ENCODE peak calls at places on chromosomes 3 and 15, in six cellular contexts. G is progenitor cell of endocrine pancreas, V is epithelial cell of esophagus, R is EL, O is NCI-H2029, U is GM23338. C is an unnamed sample.

GRCh38 chr3:79139395-79140060 is 628.3 kb downstream of the ROBO1 start:
- DNase-seq in G (no peak), V (no peak), R (peak), O (no peak), U (peak), C (no peak)

GRCh38 chr3:194686414-194686815 is 732 bp downstream of the FAM43A start:
- DNase-seq in G (no peak), V (no peak), R (no peak), O (no peak), U (peak), C (no peak)

GRCh38 chr3:114405202-114405601 is 111.4 kb downstream of the TIGIT start:
- DNase-seq in G (no peak), V (no peak), R (no peak), O (no peak), U (no peak), C (no peak)

GRCh38 chr15:91916051-91916450 is 62.5 kb downstream of the SLCO3A1 start:
- DNase-seq in G (no peak), V (no peak), R (no peak), O (no peak), U (no peak), C (no peak)

GRCh38 chr3:136750209-136750921 is 1.8 kb downstream of the STAG1 start:
- DNase-seq in G (no peak), V (no peak), R (peak), O (no peak), U (no peak), C (no peak)

GRCh38 chr15:98160236-98160635 is 199.7 kb downstream of the ARRDC4 start:
- DNase-seq in G (no peak), V (no peak), R (no peak), O (no peak), U (no peak), C (no peak)

GRCh38 chr15:89406756-89407650 is 72.4 kb upstream of the POLG start:
- DNase-seq in G (no peak), V (peak), R (peak), O (no peak), U (peak), C (no peak)

GRCh38 chr3:16884748-16885587 is at the start of gene PLCL2:
- DNase-seq in G (peak), V (peak), R (peak), O (peak), U (peak), C (peak)

GRCh38 chr15:36109943-36110658 is 469.3 kb upstream of the CDIN1 start:
- DNase-seq in G (no peak), V (peak), R (peak), O (no peak), U (no peak), C (peak)

GRCh38 chr15:80957976-80958375 is 31.6 kb downstream of the MESD start:
- DNase-seq in G (no peak), V (peak), R (no peak), O (no peak), U (no peak), C (no peak)

GRCh38 chr3:192188218-192188835 is 539.0 kb downstream of the FGF12 start:
- DNase-seq in G (peak), V (peak), R (peak), O (peak), U (peak), C (no peak)

GRCh38 chr15:60043744-60044435 is 39.8 kb downstream of the FOXB1 start:
- DNase-seq in G (no peak), V (no peak), R (no peak), O (no peak), U (no peak), C (no peak)

GRCh38 chr3:187062526-187063177 is 76.6 kb downstream of the RPL39L start:
- DNase-seq in G (no peak), V (peak), R (peak), O (no peak), U (no peak), C (no peak)

GRCh38 chr3:97821413-97821809 is 400 bp upstream of the CRYBG3 start:
- DNase-seq in G (peak), V (no peak), R (no peak), O (no peak), U (peak), C (peak)

GRCh38 chr3:63654931-63655330 is 2.5 kb downstream of the SNTN start:
- DNase-seq in G (no peak), V (no peak), R (peak), O (no peak), U (no peak), C (no peak)

GRCh38 chr15:79430901-79431635 is 1.1 kb upstream of the MINAR1 start:
- DNase-seq in G (no peak), V (no peak), R (no peak), O (no peak), U (peak), C (no peak)

GRCh38 chr15:90981681-90982080 is 12.7 kb downstream of the PRC1 start:
- DNase-seq in G (no peak), V (no peak), R (no peak), O (no peak), U (no peak), C (no peak)

GRCh38 chr3:50675179-50676030 is 678 bp downstream of the DOCK3 start:
- DNase-seq in G (peak), V (no peak), R (no peak), O (no peak), U (peak), C (peak)

GRCh38 chr3:197335428-197336132 is 37.2 kb upstream of the DLG1 start:
- DNase-seq in G (no peak), V (no peak), R (no peak), O (no peak), U (no peak), C (no peak)

GRCh38 chr3:31495971-31496370 is 36.8 kb upstream of the STT3B start:
- DNase-seq in G (no peak), V (peak), R (peak), O (no peak), U (no peak), C (no peak)

GRCh38 chr15:42456971-42457370 is 34.0 kb downstream of the ZNF106 start:
- DNase-seq in G (no peak), V (no peak), R (peak), O (no peak), U (no peak), C (no peak)

GRCh38 chr15:82737975-82738374 is 28.3 kb upstream of the AP3B2 start:
- DNase-seq in G (no peak), V (peak), R (peak), O (no peak), U (no peak), C (no peak)

GRCh38 chr3:197518794-197519451 is 36.8 kb downstream of the BDH1 start:
- DNase-seq in G (no peak), V (no peak), R (no peak), O (no peak), U (no peak), C (no peak)

GRCh38 chr3:43246956-43247355 is 39.4 kb upstream of the SNRK start:
- DNase-seq in G (no peak), V (no peak), R (no peak), O (no peak), U (peak), C (no peak)

GRCh38 chr3:87127286-87127685 is 99.8 kb upstream of the CHMP2B start:
- DNase-seq in G (no peak), V (no peak), R (peak), O (no peak), U (no peak), C (no peak)

GRCh38 chr3:142645236-142645793 is 49.1 kb downstream of the PLS1 start:
- DNase-seq in G (no peak), V (peak), R (peak), O (peak), U (no peak), C (no peak)

C was measured in left lung.